ENCODE peak calls at places on chromosomes 1 and 21, in seven cellular contexts. Q, U, G, P, N, M and X are unnamed samples. For H4K20me1, the result is how much of the 10 kb centered on the place peaks cover.

GRCh38 chr1:166185526-166185925 is 18.7 kb upstream of the FAM78B start:
- DNase-seq in Q (no peak), U (no peak), G (no peak), P (no peak), N (no peak), M (no peak), X (no peak)

GRCh38 chr1:2044510-2045319 is 5.5 kb upstream of the PRKCZ start:
- DNase-seq in Q (peak), U (peak), G (peak), P (peak), N (peak), M (peak), X (peak)

GRCh38 chr1:175597206-175597605 is 146.2 kb downstream of the TNR start:
- DNase-seq in Q (no peak), U (no peak), G (no peak), P (no peak), N (no peak), M (no peak), X (no peak)

GRCh38 chr21:37207441-37208009 is 59.6 kb downstream of the VPS26C start:
- DNase-seq in Q (no peak), U (peak), G (no peak), P (peak), N (no peak), M (peak), X (no peak)

GRCh38 chr1:156807627-156808026 is 9.0 kb downstream of the SH2D2A start:
- DNase-seq in Q (no peak), U (no peak), G (no peak), P (no peak), N (no peak), M (no peak), X (no peak)

GRCh38 chr1:19923137-19923952 is at the start of gene PLA2G2E:
- DNase-seq in Q (peak), U (peak), G (no peak), P (no peak), N (no peak), M (no peak), X (no peak)

GRCh38 chr1:219495737-219496408 is 117.0 kb downstream of the ZC3H11B start:
- DNase-seq in Q (no peak), U (no peak), G (no peak), P (no peak), N (no peak), M (no peak), X (no peak)

GRCh38 chr1:47510282-47510811 is 72.5 kb downstream of the FOXD2 start:
- DNase-seq in Q (no peak), U (no peak), G (no peak), P (no peak), N (no peak), M (no peak), X (no peak)

GRCh38 chr1:180631766-180632325 is at the start of gene XPR1:
- DNase-seq in Q (peak), U (peak), G (peak), P (peak), N (peak), M (peak), X (peak)

GRCh38 chr1:88288571-88288970 is 395.5 kb upstream of the PKN2 start:
- DNase-seq in Q (no peak), U (no peak), G (no peak), P (no peak), N (no peak), M (no peak), X (no peak)

GRCh38 chr1:209198926-209199325 is 384.6 kb upstream of the CAMK1G start:
- DNase-seq in Q (no peak), U (no peak), G (no peak), P (no peak), N (no peak), M (no peak), X (no peak)

GRCh38 chr1:166197141-166197540 is 30.3 kb upstream of the FAM78B start:
- DNase-seq in Q (no peak), U (no peak), G (no peak), P (peak), N (no peak), M (no peak), X (no peak)

GRCh38 chr21:42148584-42148983 is 70.4 kb upstream of the ABCG1 start:
- DNase-seq in Q (no peak), U (no peak), G (no peak), P (no peak), N (no peak), M (no peak), X (no peak)

GRCh38 chr1:201505505-201505893 is 1.4 kb downstream of the CSRP1 start:
- DNase-seq in Q (peak), U (peak), G (peak), P (peak), N (peak), M (peak), X (no peak)

GRCh38 chr1:209911746-209912145 is 26.3 kb upstream of the SYT14 start:
- DNase-seq in Q (no peak), U (no peak), G (no peak), P (no peak), N (no peak), M (no peak), X (no peak)

GRCh38 chr1:231806623-231807470 is 180.3 kb downstream of the DISC1 start:
- DNase-seq in Q (peak), U (peak), G (peak), P (no peak), N (peak), M (peak), X (peak)

GRCh38 chr1:208581252-208581651 is 337.1 kb upstream of the PLXNA2 start:
- DNase-seq in Q (no peak), U (no peak), G (no peak), P (no peak), N (no peak), M (no peak), X (no peak)

GRCh38 chr1:167656657-167657056 is 26.6 kb downstream of the RCSD1 start:
- DNase-seq in Q (no peak), U (no peak), G (no peak), P (no peak), N (no peak), M (no peak), X (no peak)

GRCh38 chr1:229241390-229241789 is 29.5 kb upstream of the RAB4A start:
- DNase-seq in Q (no peak), U (no peak), G (no peak), P (no peak), N (no peak), M (no peak), X (no peak)

GRCh38 chr21:19463966-19464365 is 1060.4 kb upstream of the TMPRSS15 start:
- DNase-seq in Q (no peak), U (no peak), G (no peak), P (no peak), N (no peak), M (no peak), X (no peak)

GRCh38 chr1:111635324-111636009 is 15.9 kb downstream of the RAP1A start:
- DNase-seq in Q (no peak), U (no peak), G (no peak), P (no peak), N (no peak), M (no peak), X (no peak)
- H4K20me1 ChIP-seq in Q (under half), U (under half), G (half or more), P (under half), N (under half), M (under half), X (under half)

GRCh38 chr1:30739601-30740000 is 16.2 kb upstream of the MATN1 start:
- DNase-seq in Q (no peak), U (no peak), G (no peak), P (no peak), N (no peak), M (no peak), X (no peak)
- H4K20me1 ChIP-seq in Q (under half), U (under half), G (under half), P (under half), N (under half), M (under half), X (under half)

DNA sequence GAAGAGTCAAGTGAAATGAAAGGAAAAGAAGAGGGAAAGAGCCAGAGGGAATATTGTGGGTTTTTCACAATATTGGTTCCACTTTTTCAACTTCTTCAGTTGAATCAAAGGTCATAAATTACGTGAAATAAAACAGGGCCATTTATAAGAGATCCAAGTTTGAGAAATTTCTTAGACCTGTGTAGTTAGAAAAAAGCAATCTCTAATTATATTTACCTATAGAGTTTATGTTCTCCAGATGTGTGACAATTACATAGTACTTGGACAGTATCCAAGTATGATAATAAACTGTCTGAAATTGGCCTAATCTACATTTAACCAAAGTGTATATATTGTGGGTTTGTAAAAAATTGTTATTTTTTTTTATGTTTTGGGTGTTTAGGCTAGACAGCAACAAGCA is 14.4 kb downstream of the DR1 start:
- DNase-seq in Q (no peak), U (no peak), G (no peak), P (no peak), N (no peak), M (no peak), X (no peak)
- H4K20me1 ChIP-seq in Q (under half), U (under half), G (under half), P (under half), N (under half), M (under half), X (under half)

DNA sequence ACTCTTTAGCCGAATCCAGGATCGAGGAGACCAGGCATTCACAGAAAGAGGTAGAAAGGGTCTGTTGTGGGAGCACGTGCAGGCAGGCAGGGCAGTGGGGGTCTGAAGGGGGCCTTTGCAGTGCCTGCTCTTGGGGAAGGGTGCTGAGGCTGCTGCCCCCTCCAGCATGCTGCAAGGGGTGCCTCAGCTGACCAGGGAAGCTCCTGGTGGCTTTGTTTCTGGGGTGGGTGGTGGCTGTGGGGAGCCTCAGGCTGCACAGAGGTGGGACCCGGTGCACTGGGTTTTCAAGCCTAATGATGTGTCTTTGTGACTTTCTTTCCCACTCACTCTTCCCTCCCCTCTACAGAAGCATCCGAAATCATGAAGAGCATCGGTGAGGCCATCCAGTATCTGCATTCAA is 41.5 kb upstream of the IL19 start:
- DNase-seq in Q (no peak), U (no peak), G (no peak), P (no peak), N (no peak), M (no peak), X (no peak)
- H4K20me1 ChIP-seq in Q (under half), U (under half), G (half or more), P (under half), N (under half), M (under half), X (under half)

DNA sequence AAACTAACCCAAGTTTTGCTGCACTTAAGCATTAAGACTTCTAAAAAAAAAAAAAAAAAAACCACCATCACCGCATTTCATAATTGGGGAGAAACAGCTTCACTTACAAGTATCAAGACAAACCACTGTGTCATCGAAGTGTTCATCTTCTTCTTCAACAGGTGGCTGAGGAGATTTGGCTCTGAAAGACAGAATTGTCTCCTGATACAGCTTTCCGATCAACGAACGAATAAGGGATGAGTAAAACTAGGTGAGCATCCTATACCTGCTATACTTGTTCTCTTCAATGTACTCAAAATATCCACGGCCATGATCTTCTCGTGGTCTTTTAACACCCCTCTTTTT is 2.0 kb downstream of the HNRNPU start:
- DNase-seq in Q (no peak), U (no peak), G (no peak), P (no peak), N (no peak), M (no peak), X (peak)
- H4K20me1 ChIP-seq in Q (half or more), U (half or more), G (half or more), P (under half), N (under half), M (half or more), X (half or more)

GRCh38 chr1:234919061-234919755 is 209.4 kb downstream of the TOMM20 start:
- DNase-seq in Q (no peak), U (no peak), G (no peak), P (no peak), N (no peak), M (no peak), X (no peak)

GRCh38 chr1:234920136-234920842 is 208.3 kb downstream of the TOMM20 start:
- DNase-seq in Q (no peak), U (no peak), G (no peak), P (no peak), N (no peak), M (no peak), X (no peak)

GRCh38 chr1:234922987-234923386 is 205.7 kb downstream of the TOMM20 start:
- DNase-seq in Q (no peak), U (no peak), G (no peak), P (no peak), N (no peak), M (no peak), X (no peak)

GRCh38 chr1:234921266-234922062 is 207.2 kb downstream of the TOMM20 start:
- DNase-seq in Q (no peak), U (no peak), G (peak), P (peak), N (no peak), M (no peak), X (no peak)

DNA sequence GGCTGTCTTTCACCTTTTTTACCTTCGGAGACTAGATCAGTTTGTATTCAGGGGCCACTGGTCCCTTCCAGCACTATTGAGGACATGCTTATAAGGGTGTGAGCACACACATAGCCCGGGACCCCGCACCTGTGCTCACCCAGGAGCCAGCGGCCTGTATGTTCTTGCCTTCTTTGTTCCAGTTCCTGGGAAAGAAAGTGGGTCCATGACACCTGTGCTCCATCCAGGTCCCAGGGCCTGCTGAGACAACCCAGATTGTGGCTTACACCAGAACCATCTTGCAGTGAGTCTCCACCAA is 207.8 kb downstream of the TOMM20 start:
- DNase-seq in Q (no peak), U (no peak), G (no peak), P (no peak), N (no peak), M (no peak), X (no peak)
- H4K20me1 ChIP-seq in Q (under half), U (under half), G (under half), P (under half), N (under half), M (under half), X (under half)

DNA sequence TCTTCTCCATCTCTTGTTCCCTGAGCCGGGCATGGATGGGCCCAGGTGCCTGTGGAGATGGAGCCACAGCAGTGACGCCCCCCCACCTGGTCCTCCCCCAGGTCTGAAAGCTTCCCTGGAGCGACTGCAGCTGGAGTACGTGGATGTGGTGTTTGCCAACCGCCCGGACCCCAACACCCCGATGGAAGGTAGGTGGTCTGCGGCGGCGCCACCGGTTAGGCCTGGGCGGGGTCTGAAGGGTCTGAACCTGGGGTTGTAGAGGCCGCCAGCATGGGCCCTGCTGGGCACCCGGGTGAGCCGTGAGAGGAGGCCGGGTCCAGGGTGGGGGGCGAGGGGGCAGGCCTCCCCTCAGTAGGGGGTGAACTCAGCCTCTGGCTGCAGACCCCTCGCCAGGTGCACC is 44.6 kb downstream of the KCNAB2 start:
- DNase-seq in Q (no peak), U (no peak), G (no peak), P (no peak), N (no peak), M (no peak), X (no peak)
- H4K20me1 ChIP-seq in Q (under half), U (under half), G (under half), P (under half), N (under half), M (under half), X (under half)

GRCh38 chr21:45330075-45330781 is 42.5 kb upstream of the POFUT2 start:
- DNase-seq in Q (no peak), U (peak), G (peak), P (peak), N (peak), M (peak), X (no peak)

GRCh38 chr21:45327458-45328197 is 39.9 kb upstream of the POFUT2 start:
- DNase-seq in Q (no peak), U (no peak), G (no peak), P (no peak), N (no peak), M (no peak), X (no peak)

GRCh38 chr21:45326834-45327457 is 39.3 kb upstream of the POFUT2 start:
- DNase-seq in Q (no peak), U (no peak), G (no peak), P (no peak), N (no peak), M (no peak), X (no peak)

GRCh38 chr21:45329261-45330074 is 41.8 kb upstream of the POFUT2 start:
- DNase-seq in Q (no peak), U (peak), G (no peak), P (no peak), N (no peak), M (peak), X (no peak)

DNA sequence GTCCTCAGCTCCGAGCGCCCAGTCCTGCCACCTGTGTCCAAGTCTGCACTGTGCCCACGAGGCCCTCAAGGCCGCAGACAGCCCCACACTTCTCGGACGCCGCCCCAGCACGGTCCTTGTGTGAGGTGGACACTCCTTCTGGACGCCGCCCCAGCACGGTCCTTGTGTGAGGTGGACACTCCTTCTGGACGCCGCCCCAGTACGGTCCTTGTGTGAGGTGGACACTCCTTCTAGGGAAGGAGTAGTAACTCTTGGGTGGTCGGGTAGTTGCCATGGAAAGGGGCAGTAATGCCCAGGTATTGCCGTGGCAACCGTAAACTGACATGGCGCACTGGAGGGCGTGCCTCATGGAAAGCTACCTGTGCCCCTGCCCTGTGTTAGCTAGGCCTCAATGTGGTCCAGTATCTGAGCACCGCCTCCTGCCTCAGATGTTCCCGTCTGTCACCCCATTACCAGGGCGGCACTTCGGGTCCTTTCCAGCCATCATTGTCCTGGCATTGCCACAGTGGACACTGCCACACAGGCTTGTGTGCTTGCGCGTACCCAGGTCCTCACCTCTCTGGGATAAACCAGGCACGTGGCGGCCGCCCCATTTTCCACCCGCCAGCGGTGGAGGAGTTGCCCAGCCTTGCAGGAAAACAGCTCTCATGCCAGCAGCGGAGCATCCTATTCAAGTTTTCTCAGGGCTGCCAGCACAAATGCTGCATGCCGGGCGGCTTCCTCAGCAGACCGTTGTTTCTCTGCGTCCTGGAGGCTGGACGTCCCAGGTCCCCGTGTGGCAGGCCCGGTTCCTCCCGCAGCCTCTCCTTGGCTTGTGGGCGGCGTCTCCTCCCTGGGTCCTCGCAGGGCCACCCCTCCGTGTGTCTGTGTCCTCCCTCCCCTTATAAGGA is 40.7 kb upstream of the POFUT2 start:
- DNase-seq in Q (no peak), U (no peak), G (no peak), P (no peak), N (no peak), M (no peak), X (no peak)
- H4K20me1 ChIP-seq in Q (under half), U (under half), G (under half), P (under half), N (under half), M (under half), X (under half)